ENCODE peak calls at places on chromosomes 16 and 17, in eight cellular contexts. One of them, this sample, is unnamed.

GRCh38 chr16:88608076-88608475 is 30.3 kb upstream of the IL17C start:
- DNase-seq in stimulated activated CD8-positive, alpha-beta memory T cell treated with anti-CD3 and anti-CD28 coated beads, Interleukin-4, amount 100 ng/mL, for 4 hours: no peak
- DNase-seq in uterus: no peak
- DNase-seq in effector CD4-positive, alpha-beta T cell: no peak
- DNase-seq in CD4-positive, alpha-beta T cell: no peak
- DNase-seq in left ventricle myocardium inferior: no peak
- DNase-seq in activated CD4-positive, alpha-beta T cell treated with anti-CD3 and anti-CD28 coated beads, Interleukin-2, amount 50 U/mL, for 24 hours: no peak
- DNase-seq in nucleus accumbens: no peak
- DNase-seq in this sample: no peak

GRCh38 chr16:10871157-10871991 is 5.6 kb upstream of the CIITA start:
- DNase-seq in uterus: no peak
- DNase-seq in activated CD4-positive, alpha-beta T cell treated with anti-CD3 and anti-CD28 coated beads, Interleukin-2, amount 50 U/mL, for 24 hours: no peak
- DNase-seq in left ventricle myocardium inferior: no peak
- DNase-seq in nucleus accumbens: no peak
- DNase-seq in stimulated activated CD8-positive, alpha-beta memory T cell treated with anti-CD3 and anti-CD28 coated beads, Interleukin-4, amount 100 ng/mL, for 4 hours: no peak
- DNase-seq in CD4-positive, alpha-beta T cell: peak; percentile 2
- DNase-seq in effector CD4-positive, alpha-beta T cell: no peak
- DNase-seq in this sample: peak; percentile 59

GRCh38 chr16:30934827-30935557 is 11.6 kb downstream of the FBXL19 start:
- DNase-seq in activated CD4-positive, alpha-beta T cell treated with anti-CD3 and anti-CD28 coated beads, Interleukin-2, amount 50 U/mL, for 24 hours: no peak
- DNase-seq in nucleus accumbens: no peak
- DNase-seq in CD4-positive, alpha-beta T cell: no peak
- DNase-seq in left ventricle myocardium inferior: no peak
- DNase-seq in uterus: no peak
- DNase-seq in effector CD4-positive, alpha-beta T cell: no peak
- DNase-seq in stimulated activated CD8-positive, alpha-beta memory T cell treated with anti-CD3 and anti-CD28 coated beads, Interleukin-4, amount 100 ng/mL, for 4 hours: no peak
- DNase-seq in this sample: peak; percentile 72

GRCh38 chr16:11361043-11361442 is 15.8 kb downstream of the RMI2 start:
- DNase-seq in stimulated activated CD8-positive, alpha-beta memory T cell treated with anti-CD3 and anti-CD28 coated beads, Interleukin-4, amount 100 ng/mL, for 4 hours: no peak
- DNase-seq in uterus: no peak
- DNase-seq in effector CD4-positive, alpha-beta T cell: no peak
- DNase-seq in CD4-positive, alpha-beta T cell: no peak
- DNase-seq in left ventricle myocardium inferior: no peak
- DNase-seq in activated CD4-positive, alpha-beta T cell treated with anti-CD3 and anti-CD28 coated beads, Interleukin-2, amount 50 U/mL, for 24 hours: no peak
- DNase-seq in nucleus accumbens: no peak
- DNase-seq in this sample: no peak

GRCh38 chr17:731943-732787 is at the start of gene TLCD3A:
- DNase-seq in CD4-positive, alpha-beta T cell: no peak
- DNase-seq in left ventricle myocardium inferior: peak; percentile 80
- DNase-seq in activated CD4-positive, alpha-beta T cell treated with anti-CD3 and anti-CD28 coated beads, Interleukin-2, amount 50 U/mL, for 24 hours: no peak
- DNase-seq in stimulated activated CD8-positive, alpha-beta memory T cell treated with anti-CD3 and anti-CD28 coated beads, Interleukin-4, amount 100 ng/mL, for 4 hours: no peak
- DNase-seq in nucleus accumbens: peak; percentile 48
- DNase-seq in uterus: peak; percentile 77
- DNase-seq in effector CD4-positive, alpha-beta T cell: peak; percentile 36
- DNase-seq in this sample: peak; percentile 73

GRCh38 chr16:86288716-86289294 is 221.5 kb upstream of the FOXF1 start:
- DNase-seq in stimulated activated CD8-positive, alpha-beta memory T cell treated with anti-CD3 and anti-CD28 coated beads, Interleukin-4, amount 100 ng/mL, for 4 hours: no peak
- DNase-seq in CD4-positive, alpha-beta T cell: no peak
- DNase-seq in effector CD4-positive, alpha-beta T cell: no peak
- DNase-seq in uterus: no peak
- DNase-seq in left ventricle myocardium inferior: no peak
- DNase-seq in activated CD4-positive, alpha-beta T cell treated with anti-CD3 and anti-CD28 coated beads, Interleukin-2, amount 50 U/mL, for 24 hours: no peak
- DNase-seq in nucleus accumbens: no peak
- DNase-seq in this sample: no peak

GRCh38 chr16:47064775-47065174 is 79.0 kb downstream of the NETO2 start:
- DNase-seq in nucleus accumbens: no peak
- DNase-seq in uterus: no peak
- DNase-seq in activated CD4-positive, alpha-beta T cell treated with anti-CD3 and anti-CD28 coated beads, Interleukin-2, amount 50 U/mL, for 24 hours: no peak
- DNase-seq in effector CD4-positive, alpha-beta T cell: no peak
- DNase-seq in CD4-positive, alpha-beta T cell: no peak
- DNase-seq in left ventricle myocardium inferior: no peak
- DNase-seq in stimulated activated CD8-positive, alpha-beta memory T cell treated with anti-CD3 and anti-CD28 coated beads, Interleukin-4, amount 100 ng/mL, for 4 hours: no peak
- DNase-seq in this sample: no peak

GRCh38 chr16:75483222-75483621 is 12.0 kb downstream of the CHST6 start:
- DNase-seq in CD4-positive, alpha-beta T cell: no peak
- DNase-seq in uterus: no peak
- DNase-seq in stimulated activated CD8-positive, alpha-beta memory T cell treated with anti-CD3 and anti-CD28 coated beads, Interleukin-4, amount 100 ng/mL, for 4 hours: no peak
- DNase-seq in effector CD4-positive, alpha-beta T cell: no peak
- DNase-seq in activated CD4-positive, alpha-beta T cell treated with anti-CD3 and anti-CD28 coated beads, Interleukin-2, amount 50 U/mL, for 24 hours: no peak
- DNase-seq in nucleus accumbens: no peak
- DNase-seq in left ventricle myocardium inferior: no peak
- DNase-seq in this sample: no peak

GRCh38 chr16:85221081-85221809 is 109.0 kb upstream of the CIBAR2 start:
- DNase-seq in stimulated activated CD8-positive, alpha-beta memory T cell treated with anti-CD3 and anti-CD28 coated beads, Interleukin-4, amount 100 ng/mL, for 4 hours: no peak
- DNase-seq in activated CD4-positive, alpha-beta T cell treated with anti-CD3 and anti-CD28 coated beads, Interleukin-2, amount 50 U/mL, for 24 hours: no peak
- DNase-seq in uterus: no peak
- DNase-seq in CD4-positive, alpha-beta T cell: no peak
- DNase-seq in nucleus accumbens: no peak
- DNase-seq in left ventricle myocardium inferior: no peak
- DNase-seq in effector CD4-positive, alpha-beta T cell: no peak
- DNase-seq in this sample: no peak

GRCh38 chr16:17309510-17309909 is 161.2 kb downstream of the XYLT1 start:
- DNase-seq in nucleus accumbens: no peak
- DNase-seq in effector CD4-positive, alpha-beta T cell: no peak
- DNase-seq in CD4-positive, alpha-beta T cell: no peak
- DNase-seq in left ventricle myocardium inferior: no peak
- DNase-seq in uterus: no peak
- DNase-seq in stimulated activated CD8-positive, alpha-beta memory T cell treated with anti-CD3 and anti-CD28 coated beads, Interleukin-4, amount 100 ng/mL, for 4 hours: no peak
- DNase-seq in activated CD4-positive, alpha-beta T cell treated with anti-CD3 and anti-CD28 coated beads, Interleukin-2, amount 50 U/mL, for 24 hours: no peak
- DNase-seq in this sample: no peak

GRCh38 chr16:20675488-20676267 is 21.8 kb downstream of the ACSM1 start:
- DNase-seq in CD4-positive, alpha-beta T cell: no peak
- DNase-seq in effector CD4-positive, alpha-beta T cell: no peak
- DNase-seq in activated CD4-positive, alpha-beta T cell treated with anti-CD3 and anti-CD28 coated beads, Interleukin-2, amount 50 U/mL, for 24 hours: no peak
- DNase-seq in left ventricle myocardium inferior: no peak
- DNase-seq in stimulated activated CD8-positive, alpha-beta memory T cell treated with anti-CD3 and anti-CD28 coated beads, Interleukin-4, amount 100 ng/mL, for 4 hours: peak; percentile 1
- DNase-seq in uterus: peak; percentile 24
- DNase-seq in nucleus accumbens: no peak
- DNase-seq in this sample: no peak

GRCh38 chr17:6843241-6843890 is 11.8 kb upstream of the TEKT1 start:
- DNase-seq in nucleus accumbens: no peak
- DNase-seq in effector CD4-positive, alpha-beta T cell: no peak
- DNase-seq in CD4-positive, alpha-beta T cell: no peak
- DNase-seq in activated CD4-positive, alpha-beta T cell treated with anti-CD3 and anti-CD28 coated beads, Interleukin-2, amount 50 U/mL, for 24 hours: no peak
- DNase-seq in stimulated activated CD8-positive, alpha-beta memory T cell treated with anti-CD3 and anti-CD28 coated beads, Interleukin-4, amount 100 ng/mL, for 4 hours: no peak
- DNase-seq in uterus: no peak
- DNase-seq in left ventricle myocardium inferior: no peak
- DNase-seq in this sample: no peak

GRCh38 chr17:76145231-76146052 is 4.4 kb upstream of the FOXJ1 start:
- DNase-seq in left ventricle myocardium inferior: no peak
- DNase-seq in stimulated activated CD8-positive, alpha-beta memory T cell treated with anti-CD3 and anti-CD28 coated beads, Interleukin-4, amount 100 ng/mL, for 4 hours: no peak
- DNase-seq in CD4-positive, alpha-beta T cell: peak; percentile 44
- DNase-seq in uterus: no peak
- DNase-seq in nucleus accumbens: no peak
- DNase-seq in effector CD4-positive, alpha-beta T cell: peak; percentile 49
- DNase-seq in activated CD4-positive, alpha-beta T cell treated with anti-CD3 and anti-CD28 coated beads, Interleukin-2, amount 50 U/mL, for 24 hours: no peak
- DNase-seq in this sample: no peak

GRCh38 chr17:2410951-2411350 is 10.1 kb upstream of the MNT start:
- DNase-seq in stimulated activated CD8-positive, alpha-beta memory T cell treated with anti-CD3 and anti-CD28 coated beads, Interleukin-4, amount 100 ng/mL, for 4 hours: no peak
- DNase-seq in uterus: no peak
- DNase-seq in CD4-positive, alpha-beta T cell: no peak
- DNase-seq in nucleus accumbens: no peak
- DNase-seq in left ventricle myocardium inferior: no peak
- DNase-seq in effector CD4-positive, alpha-beta T cell: no peak
- DNase-seq in activated CD4-positive, alpha-beta T cell treated with anti-CD3 and anti-CD28 coated beads, Interleukin-2, amount 50 U/mL, for 24 hours: no peak
- DNase-seq in this sample: no peak

GRCh38 chr16:12583237-12583897 is 220.3 kb downstream of the CPPED1 start:
- DNase-seq in nucleus accumbens: no peak
- DNase-seq in stimulated activated CD8-positive, alpha-beta memory T cell treated with anti-CD3 and anti-CD28 coated beads, Interleukin-4, amount 100 ng/mL, for 4 hours: no peak
- DNase-seq in left ventricle myocardium inferior: no peak
- DNase-seq in activated CD4-positive, alpha-beta T cell treated with anti-CD3 and anti-CD28 coated beads, Interleukin-2, amount 50 U/mL, for 24 hours: no peak
- DNase-seq in uterus: peak; percentile 1
- DNase-seq in CD4-positive, alpha-beta T cell: no peak
- DNase-seq in effector CD4-positive, alpha-beta T cell: no peak
- DNase-seq in this sample: no peak

GRCh38 chr16:56576585-56577299 is 11.9 kb downstream of the MT4 start:
- DNase-seq in CD4-positive, alpha-beta T cell: peak; percentile 84
- DNase-seq in activated CD4-positive, alpha-beta T cell treated with anti-CD3 and anti-CD28 coated beads, Interleukin-2, amount 50 U/mL, for 24 hours: peak; percentile 78
- DNase-seq in effector CD4-positive, alpha-beta T cell: peak; percentile 86
- DNase-seq in stimulated activated CD8-positive, alpha-beta memory T cell treated with anti-CD3 and anti-CD28 coated beads, Interleukin-4, amount 100 ng/mL, for 4 hours: peak; percentile 74
- DNase-seq in left ventricle myocardium inferior: peak; percentile 66
- DNase-seq in uterus: peak; percentile 69
- DNase-seq in nucleus accumbens: no peak
- DNase-seq in this sample: peak; percentile 69

GRCh38 chr16:28878083-28878926 is at the start of gene ATP2A1:
- DNase-seq in left ventricle myocardium inferior: no peak
- DNase-seq in uterus: no peak
- DNase-seq in CD4-positive, alpha-beta T cell: no peak
- DNase-seq in stimulated activated CD8-positive, alpha-beta memory T cell treated with anti-CD3 and anti-CD28 coated beads, Interleukin-4, amount 100 ng/mL, for 4 hours: no peak
- DNase-seq in effector CD4-positive, alpha-beta T cell: no peak
- DNase-seq in nucleus accumbens: no peak
- DNase-seq in activated CD4-positive, alpha-beta T cell treated with anti-CD3 and anti-CD28 coated beads, Interleukin-2, amount 50 U/mL, for 24 hours: no peak
- DNase-seq in this sample: no peak

GRCh38 chr16:69917739-69918138 is 33.4 kb upstream of the CLEC18A start:
- DNase-seq in effector CD4-positive, alpha-beta T cell: no peak
- DNase-seq in CD4-positive, alpha-beta T cell: no peak
- DNase-seq in uterus: peak; percentile 73
- DNase-seq in left ventricle myocardium inferior: no peak
- DNase-seq in stimulated activated CD8-positive, alpha-beta memory T cell treated with anti-CD3 and anti-CD28 coated beads, Interleukin-4, amount 100 ng/mL, for 4 hours: no peak
- DNase-seq in nucleus accumbens: no peak
- DNase-seq in activated CD4-positive, alpha-beta T cell treated with anti-CD3 and anti-CD28 coated beads, Interleukin-2, amount 50 U/mL, for 24 hours: no peak
- DNase-seq in this sample: peak; percentile 94

GRCh38 chr17:77116371-77116860 is 24.4 kb upstream of the SEC14L1 start:
- DNase-seq in uterus: no peak
- DNase-seq in left ventricle myocardium inferior: no peak
- DNase-seq in nucleus accumbens: no peak
- DNase-seq in effector CD4-positive, alpha-beta T cell: no peak
- DNase-seq in activated CD4-positive, alpha-beta T cell treated with anti-CD3 and anti-CD28 coated beads, Interleukin-2, amount 50 U/mL, for 24 hours: no peak
- DNase-seq in stimulated activated CD8-positive, alpha-beta memory T cell treated with anti-CD3 and anti-CD28 coated beads, Interleukin-4, amount 100 ng/mL, for 4 hours: no peak
- DNase-seq in CD4-positive, alpha-beta T cell: no peak
- DNase-seq in this sample: no peak

GRCh38 chr16:81004646-81005353 is 1.9 kb downstream of the CMC2 start:
- DNase-seq in CD4-positive, alpha-beta T cell: no peak
- DNase-seq in activated CD4-positive, alpha-beta T cell treated with anti-CD3 and anti-CD28 coated beads, Interleukin-2, amount 50 U/mL, for 24 hours: no peak
- DNase-seq in effector CD4-positive, alpha-beta T cell: peak; percentile 34
- DNase-seq in uterus: no peak
- DNase-seq in nucleus accumbens: no peak
- DNase-seq in stimulated activated CD8-positive, alpha-beta memory T cell treated with anti-CD3 and anti-CD28 coated beads, Interleukin-4, amount 100 ng/mL, for 4 hours: no peak
- DNase-seq in left ventricle myocardium inferior: no peak
- DNase-seq in this sample: peak; percentile 12

GRCh38 chr16:81626181-81626674 is 152.9 kb upstream of the PLCG2 start:
- DNase-seq in effector CD4-positive, alpha-beta T cell: no peak
- DNase-seq in left ventricle myocardium inferior: no peak
- DNase-seq in stimulated activated CD8-positive, alpha-beta memory T cell treated with anti-CD3 and anti-CD28 coated beads, Interleukin-4, amount 100 ng/mL, for 4 hours: no peak
- DNase-seq in CD4-positive, alpha-beta T cell: no peak
- DNase-seq in activated CD4-positive, alpha-beta T cell treated with anti-CD3 and anti-CD28 coated beads, Interleukin-2, amount 50 U/mL, for 24 hours: no peak
- DNase-seq in uterus: no peak
- DNase-seq in nucleus accumbens: no peak
- DNase-seq in this sample: no peak

GRCh38 chr17:20063665-20064648 is 54.8 kb downstream of the SPECC1 start:
- DNase-seq in left ventricle myocardium inferior: peak; percentile 81
- DNase-seq in effector CD4-positive, alpha-beta T cell: no peak
- DNase-seq in activated CD4-positive, alpha-beta T cell treated with anti-CD3 and anti-CD28 coated beads, Interleukin-2, amount 50 U/mL, for 24 hours: no peak
- DNase-seq in nucleus accumbens: peak; percentile 31
- DNase-seq in stimulated activated CD8-positive, alpha-beta memory T cell treated with anti-CD3 and anti-CD28 coated beads, Interleukin-4, amount 100 ng/mL, for 4 hours: no peak
- DNase-seq in CD4-positive, alpha-beta T cell: no peak
- DNase-seq in uterus: peak; percentile 94
- DNase-seq in this sample: peak; percentile 86

GRCh38 chr16:35533683-35534082 is 2074.3 kb downstream of the TP53TG3F start:
- DNase-seq in effector CD4-positive, alpha-beta T cell: no peak
- DNase-seq in nucleus accumbens: no peak
- DNase-seq in CD4-positive, alpha-beta T cell: no peak
- DNase-seq in uterus: no peak
- DNase-seq in left ventricle myocardium inferior: no peak
- DNase-seq in stimulated activated CD8-positive, alpha-beta memory T cell treated with anti-CD3 and anti-CD28 coated beads, Interleukin-4, amount 100 ng/mL, for 4 hours: no peak
- DNase-seq in activated CD4-positive, alpha-beta T cell treated with anti-CD3 and anti-CD28 coated beads, Interleukin-2, amount 50 U/mL, for 24 hours: no peak
- DNase-seq in this sample: no peak

GRCh38 chr16:13403326-13403725 is 501.9 kb downstream of the SHISA9 start:
- DNase-seq in stimulated activated CD8-positive, alpha-beta memory T cell treated with anti-CD3 and anti-CD28 coated beads, Interleukin-4, amount 100 ng/mL, for 4 hours: no peak
- DNase-seq in left ventricle myocardium inferior: no peak
- DNase-seq in activated CD4-positive, alpha-beta T cell treated with anti-CD3 and anti-CD28 coated beads, Interleukin-2, amount 50 U/mL, for 24 hours: no peak
- DNase-seq in uterus: no peak
- DNase-seq in CD4-positive, alpha-beta T cell: no peak
- DNase-seq in nucleus accumbens: no peak
- DNase-seq in effector CD4-positive, alpha-beta T cell: no peak
- DNase-seq in this sample: no peak

GRCh38 chr17:18262641-18263040 is 2.2 kb downstream of the MIEF2 start:
- DNase-seq in stimulated activated CD8-positive, alpha-beta memory T cell treated with anti-CD3 and anti-CD28 coated beads, Interleukin-4, amount 100 ng/mL, for 4 hours: no peak
- DNase-seq in left ventricle myocardium inferior: peak; percentile 58
- DNase-seq in effector CD4-positive, alpha-beta T cell: no peak
- DNase-seq in nucleus accumbens: no peak
- DNase-seq in uterus: no peak
- DNase-seq in CD4-positive, alpha-beta T cell: no peak
- DNase-seq in activated CD4-positive, alpha-beta T cell treated with anti-CD3 and anti-CD28 coated beads, Interleukin-2, amount 50 U/mL, for 24 hours: no peak
- DNase-seq in this sample: peak; percentile 88

GRCh38 chr16:67594956-67595355 is 32.6 kb downstream of the CTCF start:
- DNase-seq in effector CD4-positive, alpha-beta T cell: no peak
- DNase-seq in uterus: no peak
- DNase-seq in CD4-positive, alpha-beta T cell: no peak
- DNase-seq in stimulated activated CD8-positive, alpha-beta memory T cell treated with anti-CD3 and anti-CD28 coated beads, Interleukin-4, amount 100 ng/mL, for 4 hours: no peak
- DNase-seq in nucleus accumbens: no peak
- DNase-seq in left ventricle myocardium inferior: no peak
- DNase-seq in activated CD4-positive, alpha-beta T cell treated with anti-CD3 and anti-CD28 coated beads, Interleukin-2, amount 50 U/mL, for 24 hours: no peak
- DNase-seq in this sample: peak; percentile 38

GRCh38 chr17:36675250-36675649 is 73.9 kb downstream of the MRM1 start:
- DNase-seq in stimulated activated CD8-positive, alpha-beta memory T cell treated with anti-CD3 and anti-CD28 coated beads, Interleukin-4, amount 100 ng/mL, for 4 hours: no peak
- DNase-seq in activated CD4-positive, alpha-beta T cell treated with anti-CD3 and anti-CD28 coated beads, Interleukin-2, amount 50 U/mL, for 24 hours: no peak
- DNase-seq in effector CD4-positive, alpha-beta T cell: no peak
- DNase-seq in CD4-positive, alpha-beta T cell: no peak
- DNase-seq in nucleus accumbens: no peak
- DNase-seq in left ventricle myocardium inferior: no peak
- DNase-seq in uterus: no peak
- DNase-seq in this sample: no peak

GRCh38 chr17:75181608-75182318 is 996 bp downstream of the SUMO2 start:
- DNase-seq in effector CD4-positive, alpha-beta T cell: peak; percentile 33
- DNase-seq in stimulated activated CD8-positive, alpha-beta memory T cell treated with anti-CD3 and anti-CD28 coated beads, Interleukin-4, amount 100 ng/mL, for 4 hours: no peak
- DNase-seq in left ventricle myocardium inferior: peak; percentile 17
- DNase-seq in activated CD4-positive, alpha-beta T cell treated with anti-CD3 and anti-CD28 coated beads, Interleukin-2, amount 50 U/mL, for 24 hours: no peak
- DNase-seq in nucleus accumbens: no peak
- DNase-seq in uterus: no peak
- DNase-seq in CD4-positive, alpha-beta T cell: peak; percentile 5
- DNase-seq in this sample: peak; percentile 34

GRCh38 chr16:86789621-86790051 is 211.3 kb downstream of the FOXL1 start:
- DNase-seq in activated CD4-positive, alpha-beta T cell treated with anti-CD3 and anti-CD28 coated beads, Interleukin-2, amount 50 U/mL, for 24 hours: no peak
- DNase-seq in left ventricle myocardium inferior: no peak
- DNase-seq in nucleus accumbens: no peak
- DNase-seq in CD4-positive, alpha-beta T cell: no peak
- DNase-seq in uterus: no peak
- DNase-seq in effector CD4-positive, alpha-beta T cell: no peak
- DNase-seq in stimulated activated CD8-positive, alpha-beta memory T cell treated with anti-CD3 and anti-CD28 coated beads, Interleukin-4, amount 100 ng/mL, for 4 hours: no peak
- DNase-seq in this sample: no peak

GRCh38 chr17:8753976-8754440 is 4.3 kb downstream of the SPDYE4 start:
- DNase-seq in activated CD4-positive, alpha-beta T cell treated with anti-CD3 and anti-CD28 coated beads, Interleukin-2, amount 50 U/mL, for 24 hours: no peak
- DNase-seq in effector CD4-positive, alpha-beta T cell: no peak
- DNase-seq in left ventricle myocardium inferior: no peak
- DNase-seq in nucleus accumbens: no peak
- DNase-seq in CD4-positive, alpha-beta T cell: no peak
- DNase-seq in stimulated activated CD8-positive, alpha-beta memory T cell treated with anti-CD3 and anti-CD28 coated beads, Interleukin-4, amount 100 ng/mL, for 4 hours: no peak
- DNase-seq in uterus: no peak
- DNase-seq in this sample: no peak

GRCh38 chr17:21452377-21453143 is 76.4 kb downstream of the KCNJ12 start:
- DNase-seq in activated CD4-positive, alpha-beta T cell treated with anti-CD3 and anti-CD28 coated beads, Interleukin-2, amount 50 U/mL, for 24 hours: no peak
- DNase-seq in stimulated activated CD8-positive, alpha-beta memory T cell treated with anti-CD3 and anti-CD28 coated beads, Interleukin-4, amount 100 ng/mL, for 4 hours: no peak
- DNase-seq in effector CD4-positive, alpha-beta T cell: no peak
- DNase-seq in CD4-positive, alpha-beta T cell: no peak
- DNase-seq in uterus: peak; percentile 49
- DNase-seq in left ventricle myocardium inferior: peak; percentile 49
- DNase-seq in nucleus accumbens: peak; percentile 49
- DNase-seq in this sample: peak; percentile 46

GRCh38 chr17:57407287-57408063 is 151.2 kb downstream of the MSI2 start:
- DNase-seq in effector CD4-positive, alpha-beta T cell: no peak
- DNase-seq in CD4-positive, alpha-beta T cell: no peak
- DNase-seq in nucleus accumbens: no peak
- DNase-seq in uterus: no peak
- DNase-seq in left ventricle myocardium inferior: no peak
- DNase-seq in activated CD4-positive, alpha-beta T cell treated with anti-CD3 and anti-CD28 coated beads, Interleukin-2, amount 50 U/mL, for 24 hours: no peak
- DNase-seq in stimulated activated CD8-positive, alpha-beta memory T cell treated with anti-CD3 and anti-CD28 coated beads, Interleukin-4, amount 100 ng/mL, for 4 hours: no peak
- DNase-seq in this sample: no peak

GRCh38 chr16:35310999-35311398 is 1851.6 kb downstream of the TP53TG3F start:
- DNase-seq in stimulated activated CD8-positive, alpha-beta memory T cell treated with anti-CD3 and anti-CD28 coated beads, Interleukin-4, amount 100 ng/mL, for 4 hours: no peak
- DNase-seq in effector CD4-positive, alpha-beta T cell: no peak
- DNase-seq in activated CD4-positive, alpha-beta T cell treated with anti-CD3 and anti-CD28 coated beads, Interleukin-2, amount 50 U/mL, for 24 hours: no peak
- DNase-seq in uterus: no peak
- DNase-seq in left ventricle myocardium inferior: no peak
- DNase-seq in CD4-positive, alpha-beta T cell: no peak
- DNase-seq in nucleus accumbens: no peak
- DNase-seq in this sample: no peak

GRCh38 chr16:11112723-11113348 is 143.2 kb downstream of the SOCS1 start:
- DNase-seq in left ventricle myocardium inferior: no peak
- DNase-seq in CD4-positive, alpha-beta T cell: no peak
- DNase-seq in uterus: no peak
- DNase-seq in stimulated activated CD8-positive, alpha-beta memory T cell treated with anti-CD3 and anti-CD28 coated beads, Interleukin-4, amount 100 ng/mL, for 4 hours: no peak
- DNase-seq in activated CD4-positive, alpha-beta T cell treated with anti-CD3 and anti-CD28 coated beads, Interleukin-2, amount 50 U/mL, for 24 hours: no peak
- DNase-seq in nucleus accumbens: no peak
- DNase-seq in effector CD4-positive, alpha-beta T cell: no peak
- DNase-seq in this sample: no peak

This sample was measured in adrenal gland.